ENCODE peak calls at places on chromosomes 7 and 10, in four cellular contexts. B is K562, O is GM12891, Z is GM12878. W is an unnamed sample.

GRCh38 chr10:72329290-72330058 is 25.2 kb downstream of the DNAJB12 start:
- DNase-seq in Z (no peak), O (no peak), B (no peak), W (peak; percentile 80)

GRCh38 chr7:1096156-1097119 is 8.5 kb downstream of the GPER1 start:
- DNase-seq in B (peak; percentile 13), O (no peak), Z (no peak), W (no peak)

GRCh38 chr7:89584896-89585295 is 569.4 kb upstream of the STEAP1 start:
- DNase-seq in B (no peak), O (no peak), Z (no peak), W (no peak)

GRCh38 chr10:119742988-119743646 is 17.3 kb downstream of the INPP5F start:
- DNase-seq in Z (no peak), O (no peak), B (no peak), W (peak; percentile 20)

GRCh38 chr7:907158-907980 is 31.0 kb downstream of the GET4 start:
- DNase-seq in Z (no peak), O (no peak), B (no peak), W (no peak)

GRCh38 chr10:48399056-48399541 is 92.6 kb downstream of the MAPK8 start:
- DNase-seq in O (no peak), Z (no peak), B (no peak), W (no peak)

GRCh38 chr10:88386204-88386877 is 196.8 kb downstream of the RNLS start:
- DNase-seq in O (no peak), Z (peak; percentile 85), B (no peak), W (no peak)

GRCh38 chr7:90582164-90582563 is 14.0 kb upstream of the CDK14 start:
- DNase-seq in O (no peak), B (no peak), Z (no peak), W (peak; percentile 25)

GRCh38 chr10:34627331-34627730 is 187.8 kb downstream of the PARD3 start:
- DNase-seq in Z (no peak), B (no peak), O (peak; percentile 27), W (no peak)

GRCh38 chr10:58518775-58519174 is 6.1 kb downstream of the BICC1 start:
- DNase-seq in Z (no peak), O (no peak), B (no peak), W (no peak)

GRCh38 chr7:133572853-133573252 is 320.0 kb downstream of the EXOC4 start:
- DNase-seq in O (no peak), Z (no peak), B (no peak), W (no peak)

GRCh38 chr10:114095676-114096331 is 52.1 kb downstream of the ADRB1 start:
- DNase-seq in B (no peak), O (no peak), Z (no peak), W (no peak)

GRCh38 chr10:97849491-97850402 is at the start of gene GOLGA7B:
- DNase-seq in Z (no peak), B (peak; percentile 42), O (peak; percentile 65), W (no peak)

GRCh38 chr7:99126921-99127553 is 16.9 kb downstream of the SMURF1 start:
- DNase-seq in B (peak; percentile 76), O (no peak), Z (no peak), W (peak; percentile 80)

GRCh38 chr7:99080679-99081078 is 63.2 kb downstream of the SMURF1 start:
- DNase-seq in O (no peak), Z (no peak), B (no peak), W (no peak)

GRCh38 chr10:126227762-126228134 is 160.5 kb downstream of the ADAM12 start:
- DNase-seq in B (no peak), O (no peak), Z (no peak), W (no peak)

GRCh38 chr7:140641532-140642191 is 1.0 kb upstream of the DENND2A start:
- DNase-seq in Z (no peak), B (no peak), O (no peak), W (no peak)

GRCh38 chr7:64098-64521 is 128.3 kb upstream of the FAM20C start:
- DNase-seq in O (no peak), Z (no peak), B (peak; percentile 61), W (no peak)

GRCh38 chr10:61939575-61940301 is 38.2 kb downstream of the ARID5B start:
- DNase-seq in O (no peak), B (peak; percentile 40), Z (no peak), W (no peak)

GRCh38 chr7:87060288-87060537 is 759 bp upstream of the ELAPOR2 start:
- DNase-seq in O (no peak), B (no peak), Z (no peak), W (no peak)

GRCh38 chr10:99172130-99172738 is 63.4 kb downstream of the HPSE2 start:
- DNase-seq in Z (no peak), B (peak; percentile 46), O (no peak), W (peak; percentile 4)

GRCh38 chr10:46523119-46523880 is 33.2 kb downstream of the GPRIN2 start:
- DNase-seq in O (no peak), Z (no peak), B (no peak), W (no peak)

GRCh38 chr7:50317221-50317678 is 12.7 kb downstream of the IKZF1 start:
- DNase-seq in O (peak; percentile 26), Z (no peak), B (no peak), W (no peak)

GRCh38 chr10:35216303-35216905 is 89.8 kb downstream of the CREM start:
- DNase-seq in O (no peak), B (no peak), Z (no peak), W (no peak)

GRCh38 chr7:139995034-139995915 is 67.5 kb downstream of the PARP12 start:
- DNase-seq in Z (no peak), B (no peak), O (no peak), W (no peak)

DNA sequence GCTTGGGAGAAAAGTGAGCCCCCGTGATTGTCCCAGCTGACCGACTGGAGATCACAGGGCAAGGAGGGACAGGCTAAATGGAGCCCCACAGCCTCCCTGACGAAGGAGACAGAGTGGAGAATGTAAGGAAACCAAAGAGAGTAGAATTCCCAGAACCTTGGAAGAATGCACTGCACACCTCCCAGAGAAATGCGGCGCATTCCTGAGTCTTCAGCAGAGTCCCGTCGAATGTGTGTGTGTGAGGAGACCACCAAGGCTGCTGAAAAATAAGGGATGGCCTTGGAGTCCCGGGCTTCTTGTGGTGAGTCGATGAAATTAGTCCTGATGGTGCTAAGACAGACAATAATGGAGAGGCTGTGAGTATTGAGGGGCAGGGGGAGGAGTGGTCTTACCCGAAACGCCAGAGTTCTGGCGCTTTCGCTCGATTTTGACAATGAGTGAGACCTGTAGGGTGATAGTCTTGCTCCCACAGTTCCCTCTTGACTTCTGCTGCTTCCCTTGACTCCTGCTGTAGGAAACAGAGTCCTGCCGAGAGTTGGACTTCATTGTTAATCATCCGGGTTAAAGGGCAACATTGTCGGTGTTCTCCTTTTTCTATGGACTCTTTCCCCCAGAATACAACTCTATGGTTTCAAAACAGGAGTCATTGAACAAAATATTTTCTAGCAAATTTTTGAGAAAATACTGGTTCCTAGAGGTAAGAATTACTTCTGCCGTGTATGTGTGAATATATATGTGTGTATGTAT is 103.2 kb downstream of the CNNM2 start:
- DNase-seq in O (no peak), Z (no peak), B (no peak), W (no peak)
- TF ChIP-seq SPI1 in O (no peak), Z (no peak), B (no peak), W (no peak)

DNA sequence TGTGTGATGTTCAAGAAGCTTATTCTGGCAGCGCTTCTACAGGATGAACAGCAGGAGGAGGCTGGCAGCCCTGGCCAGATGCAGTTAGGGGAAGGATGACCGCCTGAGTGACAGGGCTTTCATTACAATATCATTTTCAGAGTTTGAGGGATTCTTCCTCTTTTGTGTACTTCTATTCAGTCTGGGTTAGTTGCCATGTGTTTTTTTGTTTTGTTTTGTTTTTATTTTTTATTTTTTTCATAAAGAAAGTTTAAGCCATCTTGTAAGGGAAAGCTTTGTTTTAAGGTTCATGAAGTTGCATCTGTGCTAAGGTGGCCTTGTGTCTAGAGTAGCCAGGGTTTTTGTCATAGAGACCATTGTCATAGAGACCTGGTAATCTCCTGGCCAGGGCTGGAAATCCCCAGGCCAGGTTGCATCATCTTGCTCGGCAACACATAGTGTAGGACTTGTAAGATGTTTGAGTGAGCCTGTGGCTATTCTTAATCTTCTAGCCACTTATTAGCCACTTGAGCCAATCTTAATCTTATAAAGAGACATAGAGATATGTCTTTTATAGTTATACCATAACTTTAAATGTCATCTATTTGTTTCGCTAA is 230.5 kb upstream of the TMEM229A start:
- DNase-seq in O (no peak), B (peak; percentile 3), Z (peak; percentile 31), W (no peak)
- TF ChIP-seq SPI1 in O (no peak), B (no peak), Z (no peak), W (no peak)

DNA sequence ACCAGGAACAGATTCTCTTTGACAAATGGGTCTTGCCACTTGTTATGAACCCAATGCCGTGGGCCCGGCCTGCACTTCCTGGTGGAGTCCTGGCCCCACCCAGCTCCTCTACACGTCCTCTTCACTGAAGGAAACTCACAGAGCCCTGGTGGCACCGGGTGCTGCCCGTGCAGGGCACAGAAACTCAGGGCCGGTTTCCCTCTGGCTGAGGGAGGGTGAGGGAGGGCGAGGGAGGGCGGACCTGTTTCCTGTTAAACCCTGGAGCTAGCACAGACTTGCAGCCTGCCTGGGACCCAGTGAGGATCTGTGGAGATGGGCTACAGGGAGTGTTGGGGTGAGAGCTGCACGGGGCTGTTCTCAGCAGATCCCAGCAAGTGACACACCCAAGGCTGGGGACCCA is 596.3 kb downstream of the PTPRN2 start:
- DNase-seq in O (no peak), Z (no peak), B (no peak), W (no peak)
- TF ChIP-seq SPI1 in O (no peak), Z (no peak), B (no peak), W (no peak)

DNA sequence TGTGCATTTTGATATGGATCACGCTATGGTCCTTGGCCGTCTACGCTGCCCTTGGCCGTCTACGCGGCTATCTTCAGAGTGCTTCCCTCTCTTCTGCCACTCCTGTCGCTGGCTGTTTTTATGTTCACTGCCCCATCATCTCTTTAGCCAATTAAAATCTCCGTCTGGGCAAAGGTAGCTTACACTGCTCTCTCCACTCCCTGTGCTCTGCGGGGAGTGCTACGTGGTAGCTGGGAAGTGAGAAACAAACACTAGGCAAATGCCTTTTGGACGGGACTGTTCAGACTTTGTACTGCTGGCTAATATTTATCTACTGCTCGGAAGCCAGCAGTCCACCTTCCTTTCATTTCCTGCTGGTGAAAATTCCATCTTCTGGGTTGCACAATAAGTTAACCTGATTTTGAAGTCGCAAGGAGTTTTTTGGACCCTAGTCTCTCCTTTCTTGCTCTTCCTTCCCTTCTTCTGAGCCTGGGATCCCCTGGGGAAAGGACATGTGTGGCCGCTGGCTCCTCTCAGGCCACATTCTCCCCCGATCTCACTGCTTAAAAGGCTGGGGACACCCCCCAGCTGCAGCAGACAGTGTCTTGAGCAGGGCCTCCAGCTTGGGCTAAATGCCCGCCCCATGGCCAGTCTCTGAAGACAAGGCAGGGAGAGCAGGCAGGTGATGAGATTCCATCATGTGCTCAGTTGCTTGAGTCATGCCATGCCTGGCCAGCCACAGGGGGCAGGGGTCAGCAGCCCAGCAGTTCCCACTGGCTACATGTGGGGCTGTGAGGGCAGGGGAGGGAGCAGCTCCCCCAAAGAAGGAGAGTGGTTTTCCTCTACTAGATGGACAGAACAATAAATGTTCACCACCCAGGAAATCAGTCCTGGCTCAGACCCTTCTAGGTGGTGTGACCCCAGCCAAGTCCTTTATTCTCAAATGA is 25.5 kb upstream of the RBM33 start:
- DNase-seq in Z (no peak), B (no peak), O (no peak), W (no peak)
- TF ChIP-seq SPI1 in Z (no peak), B (no peak), O (no peak), W (no peak)

GRCh38 chr7:43799605-43800004 is 41.1 kb downstream of the BLVRA start:
- DNase-seq in O (no peak), B (peak; percentile 18), Z (no peak), W (no peak)
- TF ChIP-seq SPI1 in O (no peak), B (no peak), Z (no peak), W (no peak)